ENCODE peak calls at places on chromosome 14, in eight cellular contexts. One of them, this sample, is unnamed.

GRCh38 chr14:50805396-50805795 is 25.6 kb downstream of the NIN start:
- DNase-seq in CD8-positive, alpha-beta T cell: no peak
- DNase-seq in cardiac fibroblast: no peak
- DNase-seq in AG04449: no peak
- DNase-seq in lower leg skin: no peak
- DNase-seq in astrocyte of the spinal cord: no peak
- DNase-seq in IMR-90: no peak
- DNase-seq in HFF-Myc: no peak
- DNase-seq in this sample: no peak

GRCh38 chr14:60643443-60644402 is 5.6 kb downstream of the SIX1 start:
- DNase-seq in CD8-positive, alpha-beta T cell: no peak
- DNase-seq in cardiac fibroblast: no peak
- DNase-seq in AG04449: no peak
- DNase-seq in lower leg skin: no peak
- DNase-seq in astrocyte of the spinal cord: no peak
- DNase-seq in IMR-90: peak
- DNase-seq in HFF-Myc: no peak
- DNase-seq in this sample: peak

GRCh38 chr14:76201162-76201561 is 49.4 kb downstream of the GPATCH2L start:
- DNase-seq in CD8-positive, alpha-beta T cell: no peak
- DNase-seq in cardiac fibroblast: peak
- DNase-seq in AG04449: peak
- DNase-seq in lower leg skin: no peak
- DNase-seq in astrocyte of the spinal cord: peak
- DNase-seq in IMR-90: peak
- DNase-seq in HFF-Myc: peak
- DNase-seq in this sample: peak

GRCh38 chr14:93708800-93709199 is 79.5 kb downstream of the PRIMA1 start:
- DNase-seq in CD8-positive, alpha-beta T cell: no peak
- DNase-seq in cardiac fibroblast: no peak
- DNase-seq in AG04449: no peak
- DNase-seq in lower leg skin: no peak
- DNase-seq in astrocyte of the spinal cord: no peak
- DNase-seq in IMR-90: no peak
- DNase-seq in HFF-Myc: no peak
- DNase-seq in this sample: no peak

GRCh38 chr14:104523546-104523935 is 56.0 kb upstream of the C14orf180 start:
- DNase-seq in CD8-positive, alpha-beta T cell: no peak
- DNase-seq in cardiac fibroblast: no peak
- DNase-seq in AG04449: no peak
- DNase-seq in lower leg skin: peak
- DNase-seq in astrocyte of the spinal cord: no peak
- DNase-seq in IMR-90: no peak
- DNase-seq in HFF-Myc: no peak
- DNase-seq in this sample: no peak

GRCh38 chr14:59161571-59162175 is 26.8 kb upstream of the DAAM1 start:
- DNase-seq in CD8-positive, alpha-beta T cell: no peak
- DNase-seq in cardiac fibroblast: peak
- DNase-seq in AG04449: peak
- DNase-seq in lower leg skin: no peak
- DNase-seq in astrocyte of the spinal cord: peak
- DNase-seq in IMR-90: peak
- DNase-seq in HFF-Myc: no peak
- DNase-seq in this sample: peak

GRCh38 chr14:105316563-105316941 is 2.0 kb downstream of the PACS2 start:
- DNase-seq in CD8-positive, alpha-beta T cell: no peak
- DNase-seq in cardiac fibroblast: no peak
- DNase-seq in AG04449: no peak
- DNase-seq in lower leg skin: no peak
- DNase-seq in astrocyte of the spinal cord: no peak
- DNase-seq in IMR-90: no peak
- DNase-seq in HFF-Myc: no peak
- DNase-seq in this sample: no peak

GRCh38 chr14:104931323-104931770 is 6.7 kb downstream of the PLD4 start:
- DNase-seq in CD8-positive, alpha-beta T cell: no peak
- DNase-seq in cardiac fibroblast: no peak
- DNase-seq in AG04449: no peak
- DNase-seq in lower leg skin: peak
- DNase-seq in astrocyte of the spinal cord: no peak
- DNase-seq in IMR-90: no peak
- DNase-seq in HFF-Myc: no peak
- DNase-seq in this sample: no peak

GRCh38 chr14:87160964-87161363 is 832.0 kb downstream of the GALC start:
- DNase-seq in CD8-positive, alpha-beta T cell: no peak
- DNase-seq in cardiac fibroblast: no peak
- DNase-seq in AG04449: no peak
- DNase-seq in lower leg skin: no peak
- DNase-seq in astrocyte of the spinal cord: no peak
- DNase-seq in IMR-90: no peak
- DNase-seq in HFF-Myc: no peak
- DNase-seq in this sample: no peak

GRCh38 chr14:60102389-60102788 is 10.7 kb downstream of the PCNX4 start:
- DNase-seq in CD8-positive, alpha-beta T cell: no peak
- DNase-seq in cardiac fibroblast: peak
- DNase-seq in AG04449: no peak
- DNase-seq in lower leg skin: no peak
- DNase-seq in astrocyte of the spinal cord: peak
- DNase-seq in IMR-90: peak
- DNase-seq in HFF-Myc: peak
- DNase-seq in this sample: peak

GRCh38 chr14:106442857-106443256 is 916.5 kb downstream of the TMEM121 start:
- DNase-seq in CD8-positive, alpha-beta T cell: no peak
- DNase-seq in cardiac fibroblast: no peak
- DNase-seq in AG04449: no peak
- DNase-seq in lower leg skin: no peak
- DNase-seq in astrocyte of the spinal cord: no peak
- DNase-seq in IMR-90: no peak
- DNase-seq in HFF-Myc: no peak
- DNase-seq in this sample: no peak

GRCh38 chr14:76576047-76576741 is 185.1 kb upstream of the VASH1 start:
- DNase-seq in CD8-positive, alpha-beta T cell: no peak
- DNase-seq in cardiac fibroblast: peak
- DNase-seq in AG04449: no peak
- DNase-seq in lower leg skin: no peak
- DNase-seq in astrocyte of the spinal cord: no peak
- DNase-seq in IMR-90: peak
- DNase-seq in HFF-Myc: no peak
- DNase-seq in this sample: peak

GRCh38 chr14:36319899-36320209 is 583 bp downstream of the MBIP start:
- DNase-seq in CD8-positive, alpha-beta T cell: no peak
- DNase-seq in cardiac fibroblast: peak
- DNase-seq in AG04449: no peak
- DNase-seq in lower leg skin: no peak
- DNase-seq in astrocyte of the spinal cord: no peak
- DNase-seq in IMR-90: peak
- DNase-seq in HFF-Myc: no peak
- DNase-seq in this sample: no peak

GRCh38 chr14:104892517-104893434 is 27.7 kb downstream of the CEP170B start:
- DNase-seq in CD8-positive, alpha-beta T cell: no peak
- DNase-seq in cardiac fibroblast: no peak
- DNase-seq in AG04449: no peak
- DNase-seq in lower leg skin: peak
- DNase-seq in astrocyte of the spinal cord: no peak
- DNase-seq in IMR-90: no peak
- DNase-seq in HFF-Myc: no peak
- DNase-seq in this sample: no peak

GRCh38 chr14:92259613-92260357 is 63.2 kb upstream of the SLC24A4 start:
- DNase-seq in CD8-positive, alpha-beta T cell: no peak
- DNase-seq in cardiac fibroblast: no peak
- DNase-seq in AG04449: no peak
- DNase-seq in lower leg skin: no peak
- DNase-seq in astrocyte of the spinal cord: no peak
- DNase-seq in IMR-90: no peak
- DNase-seq in HFF-Myc: no peak
- DNase-seq in this sample: no peak

GRCh38 chr14:24271834-24272263 is 452 bp upstream of the RABGGTA start:
- DNase-seq in CD8-positive, alpha-beta T cell: no peak
- DNase-seq in cardiac fibroblast: no peak
- DNase-seq in AG04449: no peak
- DNase-seq in lower leg skin: no peak
- DNase-seq in astrocyte of the spinal cord: no peak
- DNase-seq in IMR-90: no peak
- DNase-seq in HFF-Myc: no peak
- DNase-seq in this sample: no peak

GRCh38 chr14:102471921-102472814 is 37.4 kb downstream of the ANKRD9 start:
- DNase-seq in CD8-positive, alpha-beta T cell: no peak
- DNase-seq in cardiac fibroblast: no peak
- DNase-seq in AG04449: no peak
- DNase-seq in lower leg skin: no peak
- DNase-seq in astrocyte of the spinal cord: no peak
- DNase-seq in IMR-90: no peak
- DNase-seq in HFF-Myc: no peak
- DNase-seq in this sample: no peak
- H3K4me3 ChIP-seq in CD8-positive, alpha-beta T cell: no peak
- H3K4me3 ChIP-seq in cardiac fibroblast: no peak
- H3K4me3 ChIP-seq in AG04449: no peak
- H3K4me3 ChIP-seq in lower leg skin: no peak
- H3K4me3 ChIP-seq in astrocyte of the spinal cord: no peak
- H3K4me3 ChIP-seq in IMR-90: no peak
- H3K4me3 ChIP-seq in HFF-Myc: no peak
- H3K4me3 ChIP-seq in this sample: no peak

GRCh38 chr14:74516451-74517155 is 23.0 kb downstream of the ISCA2 start:
- DNase-seq in CD8-positive, alpha-beta T cell: no peak
- DNase-seq in cardiac fibroblast: no peak
- DNase-seq in AG04449: no peak
- DNase-seq in lower leg skin: no peak
- DNase-seq in astrocyte of the spinal cord: peak
- DNase-seq in IMR-90: peak
- DNase-seq in HFF-Myc: no peak
- DNase-seq in this sample: peak
- TF ChIP-seq CTCF in CD8-positive, alpha-beta T cell: no peak
- TF ChIP-seq CTCF in cardiac fibroblast: no peak
- TF ChIP-seq CTCF in AG04449: no peak
- TF ChIP-seq CTCF in lower leg skin: no peak
- TF ChIP-seq CTCF in astrocyte of the spinal cord: no peak
- TF ChIP-seq CTCF in IMR-90: no peak
- TF ChIP-seq CTCF in HFF-Myc: no peak
- TF ChIP-seq CTCF in this sample: no peak

GRCh38 chr14:95505030-95505589 is 11.3 kb downstream of the SYNE3 start:
- DNase-seq in CD8-positive, alpha-beta T cell: no peak
- DNase-seq in cardiac fibroblast: no peak
- DNase-seq in AG04449: no peak
- DNase-seq in lower leg skin: no peak
- DNase-seq in astrocyte of the spinal cord: no peak
- DNase-seq in IMR-90: no peak
- DNase-seq in HFF-Myc: no peak
- DNase-seq in this sample: no peak

GRCh38 chr14:95502381-95502950 is 14.0 kb downstream of the SYNE3 start:
- DNase-seq in CD8-positive, alpha-beta T cell: no peak
- DNase-seq in cardiac fibroblast: no peak
- DNase-seq in AG04449: no peak
- DNase-seq in lower leg skin: no peak
- DNase-seq in astrocyte of the spinal cord: no peak
- DNase-seq in IMR-90: no peak
- DNase-seq in HFF-Myc: no peak
- DNase-seq in this sample: no peak

GRCh38 chr14:95507174-95507573 is 9.3 kb downstream of the SYNE3 start:
- DNase-seq in CD8-positive, alpha-beta T cell: no peak
- DNase-seq in cardiac fibroblast: peak
- DNase-seq in AG04449: no peak
- DNase-seq in lower leg skin: peak
- DNase-seq in astrocyte of the spinal cord: peak
- DNase-seq in IMR-90: peak
- DNase-seq in HFF-Myc: peak
- DNase-seq in this sample: peak

GRCh38 chr14:95503365-95504134 is 12.9 kb downstream of the SYNE3 start:
- DNase-seq in CD8-positive, alpha-beta T cell: no peak
- DNase-seq in cardiac fibroblast: no peak
- DNase-seq in AG04449: no peak
- DNase-seq in lower leg skin: no peak
- DNase-seq in astrocyte of the spinal cord: no peak
- DNase-seq in IMR-90: no peak
- DNase-seq in HFF-Myc: no peak
- DNase-seq in this sample: no peak

DNA sequence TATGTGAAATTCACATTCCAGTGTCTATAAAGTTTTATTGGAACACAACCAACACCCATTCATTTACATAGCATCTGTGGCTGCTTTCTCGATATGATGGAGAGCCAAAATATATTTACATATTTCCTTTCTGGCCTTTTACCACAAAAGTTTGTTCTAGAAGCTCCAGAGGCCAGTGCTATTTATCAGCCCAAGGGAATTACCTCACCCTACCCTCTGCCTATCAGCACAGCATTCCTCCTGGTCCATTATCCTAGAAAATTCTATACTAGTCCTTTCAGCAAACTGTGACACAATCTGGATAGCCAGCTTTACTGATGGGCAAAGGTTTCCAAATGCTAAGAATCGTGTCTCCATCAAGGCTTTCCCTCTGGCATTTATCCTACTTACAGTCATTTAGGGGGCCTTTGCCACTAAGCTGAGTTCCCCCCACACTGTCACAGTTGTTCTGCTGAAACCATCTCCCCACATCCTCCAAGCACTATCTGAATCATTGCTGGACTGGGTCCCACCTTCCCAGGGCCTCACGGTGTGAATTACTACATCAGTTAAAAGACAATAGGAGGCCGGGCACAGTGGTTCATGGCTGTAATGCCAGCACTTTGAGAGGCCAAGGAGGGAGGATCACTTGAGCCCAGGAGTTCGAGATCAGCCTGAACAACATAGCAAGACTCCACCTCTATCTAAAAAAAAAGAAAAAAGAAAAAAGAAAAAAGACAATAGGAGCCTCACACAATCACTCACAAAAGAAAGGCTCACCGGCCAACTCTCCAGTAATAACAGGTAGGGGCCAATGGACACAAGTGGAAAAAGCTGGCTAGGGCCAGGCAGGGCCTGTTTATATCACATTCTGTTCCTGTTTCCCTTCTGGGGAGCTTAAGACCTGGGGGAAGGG is 12.1 kb downstream of the SYNE3 start:
- DNase-seq in CD8-positive, alpha-beta T cell: no peak
- DNase-seq in cardiac fibroblast: peak
- DNase-seq in AG04449: peak
- DNase-seq in lower leg skin: no peak
- DNase-seq in astrocyte of the spinal cord: peak
- DNase-seq in IMR-90: peak
- DNase-seq in HFF-Myc: no peak
- DNase-seq in this sample: peak
- H3K4me3 ChIP-seq in CD8-positive, alpha-beta T cell: no peak
- H3K4me3 ChIP-seq in cardiac fibroblast: no peak
- H3K4me3 ChIP-seq in AG04449: no peak
- H3K4me3 ChIP-seq in lower leg skin: no peak
- H3K4me3 ChIP-seq in astrocyte of the spinal cord: no peak
- H3K4me3 ChIP-seq in IMR-90: no peak
- H3K4me3 ChIP-seq in HFF-Myc: no peak
- H3K4me3 ChIP-seq in this sample: no peak

DNA sequence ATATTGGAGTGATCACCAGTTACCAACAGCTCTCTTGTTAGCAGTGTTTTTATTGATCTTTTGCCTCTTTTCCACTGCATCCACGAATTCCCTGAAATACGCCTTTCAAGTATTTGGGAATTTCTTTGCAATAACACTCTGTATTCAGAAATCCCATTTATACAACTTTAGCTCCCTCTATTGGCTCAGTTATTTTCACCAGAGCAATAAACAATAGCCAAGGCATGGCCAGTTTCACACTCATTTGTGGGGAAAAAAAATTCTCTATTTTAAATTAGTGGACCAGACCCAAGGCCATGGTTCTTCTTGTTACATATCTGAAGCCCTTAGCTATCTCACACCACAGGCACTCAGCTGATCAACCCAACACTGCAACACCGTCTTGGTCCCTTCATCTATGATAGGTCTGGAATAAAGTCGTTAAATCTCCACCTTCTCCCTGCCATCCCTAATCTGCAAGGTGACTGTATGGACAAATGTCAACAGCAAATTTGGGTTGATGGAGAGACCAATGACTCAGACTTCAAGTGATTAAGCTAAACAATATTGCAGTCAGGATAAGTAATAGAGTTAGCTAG is 92.4 kb upstream of the TMEM260 start:
- DNase-seq in CD8-positive, alpha-beta T cell: no peak
- DNase-seq in cardiac fibroblast: peak
- DNase-seq in AG04449: no peak
- DNase-seq in lower leg skin: no peak
- DNase-seq in astrocyte of the spinal cord: peak
- DNase-seq in IMR-90: peak
- DNase-seq in HFF-Myc: no peak
- DNase-seq in this sample: peak
- TF ChIP-seq CTCF in CD8-positive, alpha-beta T cell: no peak
- TF ChIP-seq CTCF in cardiac fibroblast: peak
- TF ChIP-seq CTCF in AG04449: peak
- TF ChIP-seq CTCF in lower leg skin: no peak
- TF ChIP-seq CTCF in astrocyte of the spinal cord: peak
- TF ChIP-seq CTCF in IMR-90: peak
- TF ChIP-seq CTCF in HFF-Myc: peak
- TF ChIP-seq CTCF in this sample: peak